ENCODE peak calls at places on chromosomes 2 and 18, in eight cellular contexts. K is HCT116, A is endothelial cell of umbilical vein, X is H1, M is K562, Q is SK-N-MC, D is HepG2, C is GM12878. O is an unnamed sample.

GRCh38 chr2:200306969-200307811 is 697 bp downstream of the SPATS2L start:
- DNase-seq in M (peak), K (no peak), C (no peak), D (no peak), X (peak), Q (no peak), A (peak), O (peak)

GRCh38 chr18:51654441-51655326 is 457.2 kb upstream of the MEX3C start:
- DNase-seq in C (no peak), M (no peak), A (no peak), Q (no peak), K (no peak), X (peak), D (no peak), O (peak)

GRCh38 chr2:239240480-239240881 is 160.3 kb downstream of the HDAC4 start:
- DNase-seq in Q (no peak), X (no peak), K (no peak), D (no peak), M (peak), A (no peak), C (no peak), O (no peak)

GRCh38 chr2:237262838-237263771 is 150.9 kb downstream of the COL6A3 start:
- DNase-seq in C (no peak), D (no peak), Q (no peak), M (no peak), K (no peak), A (no peak), X (no peak), O (no peak)

GRCh38 chr2:201882353-201883095 is 76.2 kb downstream of the CDK15 start:
- DNase-seq in Q (peak), D (no peak), X (no peak), C (no peak), K (no peak), A (no peak), M (no peak), O (peak)

GRCh38 chr2:182950546-182950945 is 84.1 kb upstream of the FRZB start:
- DNase-seq in C (no peak), M (no peak), K (no peak), A (no peak), Q (no peak), D (no peak), X (no peak), O (no peak)

GRCh38 chr2:219687882-219688559 is 60.6 kb downstream of the SLC4A3 start:
- DNase-seq in M (no peak), K (peak), Q (no peak), X (no peak), A (no peak), C (no peak), D (no peak), O (peak)

GRCh38 chr18:5975111-5975622 is 79.8 kb upstream of the TMEM200C start:
- DNase-seq in A (no peak), M (no peak), D (no peak), X (no peak), K (no peak), C (peak), Q (no peak), O (no peak)

GRCh38 chr18:58223717-58224424 is 179.8 kb downstream of the NEDD4L start:
- DNase-seq in K (peak), M (peak), C (no peak), A (peak), Q (no peak), X (peak), D (peak), O (no peak)

GRCh38 chr2:9897331-9897737 is 54.1 kb downstream of the TAF1B start:
- DNase-seq in Q (no peak), M (no peak), K (peak), X (no peak), C (peak), D (no peak), A (peak), O (no peak)

GRCh38 chr2:187581125-187581896 is 27.1 kb upstream of the TFPI start:
- DNase-seq in K (peak), D (peak), M (peak), A (peak), X (no peak), Q (no peak), C (no peak), O (peak)

GRCh38 chr2:118474151-118474561 is 373.3 kb downstream of the EN1 start:
- DNase-seq in M (no peak), A (no peak), Q (no peak), C (no peak), K (no peak), D (no peak), X (no peak), O (peak)

GRCh38 chr2:120402070-120402440 is 56.1 kb downstream of the INHBB start:
- DNase-seq in C (no peak), K (no peak), M (no peak), D (no peak), A (no peak), X (no peak), Q (no peak), O (no peak)

GRCh38 chr2:105518897-105519296 is 120.0 kb upstream of the FHL2 start:
- DNase-seq in X (no peak), A (no peak), Q (no peak), K (no peak), C (no peak), D (peak), M (peak), O (no peak)

GRCh38 chr18:51687845-51688585 is 490.5 kb upstream of the MEX3C start:
- DNase-seq in M (no peak), D (no peak), Q (no peak), K (no peak), C (no peak), X (no peak), A (no peak), O (no peak)

GRCh38 chr2:239600650-239601049 is 199.8 kb upstream of the HDAC4 start:
- DNase-seq in M (no peak), X (no peak), D (no peak), Q (no peak), A (no peak), K (no peak), C (no peak), O (no peak)

GRCh38 chr2:144086965-144087364 is 433.0 kb downstream of the ZEB2 start:
- DNase-seq in A (peak), K (no peak), M (no peak), Q (no peak), C (no peak), X (no peak), D (no peak), O (no peak)

DNA sequence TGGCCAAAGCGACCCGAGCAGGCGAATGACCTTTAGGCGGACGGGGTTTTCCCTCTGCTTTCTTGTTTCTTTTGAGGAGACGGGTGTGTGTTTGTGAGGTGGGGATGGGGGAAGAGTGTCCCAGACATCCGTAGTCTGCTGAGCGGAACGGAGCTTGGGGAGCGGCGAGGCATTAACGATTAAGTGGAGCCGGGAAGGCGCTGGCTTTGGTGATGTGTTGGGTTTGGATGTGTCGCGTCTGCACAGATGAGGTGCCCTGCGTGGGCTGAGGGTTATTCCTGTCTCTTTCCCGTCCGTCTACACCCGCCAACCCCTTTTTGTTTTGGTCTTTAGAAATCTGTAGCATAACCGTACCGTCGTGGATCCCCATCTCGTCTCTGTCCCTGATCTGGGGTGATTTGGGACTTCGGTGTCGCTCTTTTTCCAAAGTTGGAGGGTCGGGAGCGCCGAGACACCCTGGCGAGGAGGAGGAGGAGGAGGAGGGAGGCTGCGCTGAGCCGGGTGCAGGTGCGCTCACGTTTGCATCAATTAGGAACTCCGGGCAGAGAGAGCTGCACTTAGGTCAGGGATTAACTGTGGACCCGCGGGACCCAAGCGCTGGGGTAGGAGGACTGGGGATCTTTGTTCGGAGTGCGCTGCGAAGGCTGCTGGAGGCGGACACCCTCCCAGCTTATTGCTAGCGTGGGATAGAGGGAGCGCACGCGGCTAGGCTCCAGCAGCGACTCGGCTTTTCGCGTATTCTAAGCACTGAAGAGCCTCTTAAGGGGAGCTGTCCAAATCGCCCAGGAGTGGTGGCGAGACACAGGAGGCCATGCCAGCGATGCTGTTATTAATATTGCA is 720.2 kb downstream of the DPP10 start:
- DNase-seq in M (no peak), C (no peak), D (no peak), A (no peak), K (no peak), Q (no peak), X (peak), O (peak)
- TF ChIP-seq EZH2 in M (no peak), C (no peak), D (no peak), A (no peak), K (no peak), Q (no peak), X (peak), O (no peak)

GRCh38 chr2:231924889-231925275 is 1.3 kb downstream of the NPPC start:
- DNase-seq in M (no peak), C (no peak), K (no peak), A (peak), D (no peak), X (no peak), Q (no peak), O (no peak)
- H3K4me3 ChIP-seq in M (no peak), C (no peak), K (peak), A (no peak), D (peak), X (peak), Q (peak), O (peak)

DNA sequence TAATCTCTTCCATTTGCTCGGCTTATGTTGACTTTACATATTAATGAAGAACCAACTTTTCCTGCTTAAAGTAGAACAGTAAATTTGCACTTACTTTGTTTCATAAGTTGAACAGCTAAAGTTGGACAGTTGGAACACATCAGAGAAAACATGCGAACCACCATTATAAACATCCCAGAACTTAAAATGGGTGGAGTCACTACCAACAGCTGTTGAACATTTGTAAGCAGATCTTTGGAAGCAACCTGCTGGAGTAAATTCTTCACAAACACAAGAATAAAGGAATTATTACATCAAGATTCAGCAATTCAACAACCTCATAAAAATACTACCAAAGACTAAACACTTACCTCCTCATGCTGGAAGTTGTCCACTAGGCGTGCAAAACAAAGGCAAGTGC is 96.4 kb upstream of the DNER start:
- DNase-seq in M (no peak), K (no peak), X (no peak), C (no peak), Q (no peak), A (no peak), D (no peak), O (no peak)
- TF ChIP-seq POLR2AphosphoS5 in M (no peak), K (no peak), X (no peak), C (no peak), Q (no peak), A (no peak), D (no peak), O (no peak)

DNA sequence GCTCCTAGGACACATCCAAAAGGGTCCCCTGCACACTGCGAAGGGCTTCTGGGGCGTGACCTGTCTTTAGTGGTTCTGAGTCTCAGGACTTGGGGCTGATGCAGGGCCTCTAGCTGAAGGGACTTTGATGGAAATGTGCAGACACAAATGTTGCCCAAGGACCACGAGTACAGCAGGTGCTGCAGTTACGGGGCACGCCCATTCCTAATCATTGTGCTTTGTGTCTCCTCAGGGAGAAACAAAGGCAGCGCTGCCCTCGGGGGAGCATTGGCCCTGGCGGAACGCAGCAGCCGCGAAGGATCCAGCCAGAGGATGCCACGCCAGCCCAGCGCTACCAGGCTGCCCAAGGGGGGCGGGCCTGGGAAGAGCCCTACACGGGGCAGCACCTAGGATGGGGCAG is 8.0 kb downstream of the TUBA3E start:
- DNase-seq in M (no peak), X (no peak), C (no peak), A (no peak), Q (no peak), D (no peak), K (no peak), O (no peak)
- TF ChIP-seq EZH2 in M (no peak), X (no peak), C (no peak), A (no peak), Q (no peak), D (no peak), K (no peak), O (no peak)

GRCh38 chr18:10453885-10454772 is at the start of gene APCDD1:
- DNase-seq in M (no peak), Q (no peak), K (no peak), D (peak), X (peak), C (no peak), A (no peak), O (peak)

GRCh38 chr18:10455726-10456453 is 1.5 kb downstream of the APCDD1 start:
- DNase-seq in A (no peak), M (no peak), C (no peak), Q (no peak), X (no peak), K (no peak), D (no peak), O (peak)

GRCh38 chr18:10450986-10451385 is 3.4 kb upstream of the APCDD1 start:
- DNase-seq in K (no peak), D (no peak), C (no peak), M (no peak), A (no peak), Q (no peak), X (no peak), O (no peak)

GRCh38 chr18:10454800-10455550 is 540 bp downstream of the APCDD1 start:
- DNase-seq in M (no peak), Q (no peak), K (no peak), X (peak), C (no peak), A (peak), D (no peak), O (peak)

DNA sequence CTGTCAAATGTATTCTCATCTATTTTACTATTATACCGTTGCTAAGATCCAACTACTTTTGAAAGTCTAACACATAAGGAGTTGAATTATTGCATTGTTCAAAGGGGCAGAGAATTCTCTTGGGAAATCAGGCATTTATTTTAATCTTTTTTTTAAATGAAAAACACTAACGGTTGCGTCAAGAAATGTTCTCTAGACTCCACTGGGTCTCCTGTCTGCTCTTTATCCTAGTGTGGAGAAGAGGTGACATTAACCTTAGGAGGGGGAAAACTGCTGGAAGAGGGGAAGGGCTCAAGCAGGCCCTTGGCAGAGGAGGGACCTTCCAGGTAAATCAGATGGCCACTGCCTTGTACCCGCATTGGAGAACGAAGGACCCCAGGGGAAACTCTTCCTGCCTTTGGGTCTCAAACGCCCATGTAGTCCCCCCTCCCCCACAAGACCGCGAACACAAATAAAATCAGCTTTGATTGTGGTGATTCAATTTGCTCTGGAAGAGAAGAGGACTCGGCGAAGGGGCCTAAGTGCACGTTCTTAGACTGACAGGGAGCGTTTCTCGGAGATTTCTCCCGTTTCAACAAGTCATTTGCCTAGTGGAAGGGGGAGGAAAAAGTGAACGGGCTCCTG is 1.1 kb upstream of the APCDD1 start:
- DNase-seq in X (peak), Q (no peak), A (no peak), C (no peak), M (no peak), K (no peak), D (no peak), O (no peak)
- H3K4me3 ChIP-seq in X (peak), Q (peak), A (no peak), C (no peak), M (no peak), K (no peak), D (no peak), O (peak)

GRCh38 chr2:39434233-39434897 is 2.7 kb downstream of the MAP4K3 start:
- DNase-seq in A (no peak), D (no peak), K (no peak), M (no peak), X (no peak), Q (no peak), C (no peak), O (no peak)

GRCh38 chr2:39435254-39435653 is 1.8 kb downstream of the MAP4K3 start:
- DNase-seq in M (no peak), D (no peak), Q (no peak), X (no peak), K (no peak), C (no peak), A (no peak), O (peak)

GRCh38 chr2:39437522-39438296 is 624 bp upstream of the MAP4K3 start:
- DNase-seq in M (peak), D (peak), Q (no peak), X (no peak), A (peak), K (peak), C (no peak), O (peak)

GRCh38 chr2:39435974-39436591 is 1.0 kb downstream of the MAP4K3 start:
- DNase-seq in M (no peak), Q (no peak), X (no peak), C (no peak), D (peak), A (peak), K (no peak), O (no peak)

GRCh38 chr2:39436592-39437521 is at the start of gene MAP4K3:
- DNase-seq in X (peak), K (peak), Q (peak), A (peak), M (peak), D (peak), C (peak), O (peak)
- TF ChIP-seq POLR2AphosphoS5 in X (peak), K (peak), Q (peak), A (peak), M (no peak), D (peak), C (peak), O (peak)

DNA sequence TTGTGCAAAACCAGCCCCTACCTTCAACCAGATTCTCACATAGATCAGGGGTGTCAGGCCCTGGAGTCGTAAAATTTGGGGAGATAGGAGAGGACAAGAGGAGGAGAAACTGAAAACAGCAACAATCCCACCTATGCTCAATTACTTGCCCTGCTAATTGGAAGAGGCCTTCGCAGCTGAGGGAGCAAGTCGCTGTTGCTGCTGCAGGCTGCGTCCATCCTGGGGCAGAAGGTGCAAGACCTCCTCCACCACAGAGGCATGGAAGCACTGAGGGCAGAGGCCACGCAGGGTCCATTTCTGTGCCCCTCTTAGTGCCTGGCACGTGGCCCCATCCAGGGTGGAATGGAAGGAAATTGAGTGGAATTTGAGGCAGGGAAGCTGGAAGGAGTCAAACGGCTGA is 36.5 kb downstream of the CNGA3 start:
- DNase-seq in X (no peak), M (no peak), C (no peak), Q (no peak), K (no peak), D (no peak), A (no peak), O (no peak)
- TF ChIP-seq EZH2 in X (no peak), M (no peak), C (no peak), Q (no peak), K (no peak), D (no peak), A (no peak), O (no peak)

GRCh38 chr2:64748561-64748960 is 94.8 kb upstream of the SERTAD2 start:
- DNase-seq in Q (no peak), M (no peak), A (no peak), D (no peak), X (no peak), C (no peak), K (no peak), O (no peak)
- H3K4me3 ChIP-seq in Q (peak), M (no peak), A (no peak), D (peak), X (no peak), C (peak), K (no peak), O (no peak)

O was measured in GM23338.